ENCODE peak calls at places on chromosomes 11 and 22, in eight cellular contexts. One of them, this sample, is unnamed.

GRCh38 chr22:40410272-40410671 is 39.9 kb downstream of the SGSM3 start:
- DNase-seq in epithelial cell of prostate: no peak
- DNase-seq in iPS DF 19.7: no peak
- DNase-seq in LHCN-M2: no peak
- DNase-seq in CD8-positive, alpha-beta memory T cell: no peak
- DNase-seq in psoas muscle: no peak
- DNase-seq in amniotic epithelial cell: no peak
- DNase-seq in stimulated activated CD8-positive, alpha-beta memory T cell treated with anti-CD3 and anti-CD28 coated beads, Interleukin-2, amount 100 ng/mL, for 48 hours: no peak
- DNase-seq in this sample: no peak

GRCh38 chr22:46068908-46069481 is 81.3 kb upstream of the PPARA start:
- DNase-seq in epithelial cell of prostate: no peak
- DNase-seq in iPS DF 19.7: no peak
- DNase-seq in LHCN-M2: peak
- DNase-seq in CD8-positive, alpha-beta memory T cell: no peak
- DNase-seq in psoas muscle: no peak
- DNase-seq in amniotic epithelial cell: peak
- DNase-seq in stimulated activated CD8-positive, alpha-beta memory T cell treated with anti-CD3 and anti-CD28 coated beads, Interleukin-2, amount 100 ng/mL, for 48 hours: no peak
- DNase-seq in this sample: no peak

GRCh38 chr11:132535830-132536229 is 996.5 kb downstream of the OPCML start:
- DNase-seq in epithelial cell of prostate: no peak
- DNase-seq in iPS DF 19.7: no peak
- DNase-seq in LHCN-M2: no peak
- DNase-seq in CD8-positive, alpha-beta memory T cell: no peak
- DNase-seq in psoas muscle: no peak
- DNase-seq in amniotic epithelial cell: no peak
- DNase-seq in stimulated activated CD8-positive, alpha-beta memory T cell treated with anti-CD3 and anti-CD28 coated beads, Interleukin-2, amount 100 ng/mL, for 48 hours: no peak
- DNase-seq in this sample: no peak

GRCh38 chr22:22520020-22520656 is at the start of gene ZNF280A:
- DNase-seq in epithelial cell of prostate: no peak
- DNase-seq in iPS DF 19.7: peak
- DNase-seq in LHCN-M2: no peak
- DNase-seq in CD8-positive, alpha-beta memory T cell: no peak
- DNase-seq in psoas muscle: no peak
- DNase-seq in amniotic epithelial cell: peak
- DNase-seq in stimulated activated CD8-positive, alpha-beta memory T cell treated with anti-CD3 and anti-CD28 coated beads, Interleukin-2, amount 100 ng/mL, for 48 hours: no peak
- DNase-seq in this sample: no peak

GRCh38 chr11:76025068-76025467 is 181.2 kb downstream of the WNT11 start:
- DNase-seq in epithelial cell of prostate: no peak
- DNase-seq in iPS DF 19.7: no peak
- DNase-seq in LHCN-M2: peak
- DNase-seq in CD8-positive, alpha-beta memory T cell: no peak
- DNase-seq in psoas muscle: no peak
- DNase-seq in amniotic epithelial cell: peak
- DNase-seq in stimulated activated CD8-positive, alpha-beta memory T cell treated with anti-CD3 and anti-CD28 coated beads, Interleukin-2, amount 100 ng/mL, for 48 hours: no peak
- DNase-seq in this sample: no peak

GRCh38 chr11:35146074-35146521 is 7.1 kb downstream of the CD44 start:
- DNase-seq in epithelial cell of prostate: no peak
- DNase-seq in iPS DF 19.7: no peak
- DNase-seq in LHCN-M2: no peak
- DNase-seq in CD8-positive, alpha-beta memory T cell: no peak
- DNase-seq in psoas muscle: no peak
- DNase-seq in amniotic epithelial cell: no peak
- DNase-seq in stimulated activated CD8-positive, alpha-beta memory T cell treated with anti-CD3 and anti-CD28 coated beads, Interleukin-2, amount 100 ng/mL, for 48 hours: no peak
- DNase-seq in this sample: peak

GRCh38 chr11:17828311-17828751 is 93.8 kb downstream of the KCNC1 start:
- DNase-seq in epithelial cell of prostate: no peak
- DNase-seq in iPS DF 19.7: no peak
- DNase-seq in LHCN-M2: no peak
- DNase-seq in CD8-positive, alpha-beta memory T cell: no peak
- DNase-seq in psoas muscle: peak
- DNase-seq in amniotic epithelial cell: peak
- DNase-seq in stimulated activated CD8-positive, alpha-beta memory T cell treated with anti-CD3 and anti-CD28 coated beads, Interleukin-2, amount 100 ng/mL, for 48 hours: no peak
- DNase-seq in this sample: no peak

GRCh38 chr22:47837703-47838102 is 1075.3 kb downstream of the TBC1D22A start:
- DNase-seq in epithelial cell of prostate: no peak
- DNase-seq in iPS DF 19.7: no peak
- DNase-seq in LHCN-M2: peak
- DNase-seq in CD8-positive, alpha-beta memory T cell: no peak
- DNase-seq in psoas muscle: no peak
- DNase-seq in amniotic epithelial cell: no peak
- DNase-seq in stimulated activated CD8-positive, alpha-beta memory T cell treated with anti-CD3 and anti-CD28 coated beads, Interleukin-2, amount 100 ng/mL, for 48 hours: no peak
- DNase-seq in this sample: no peak

GRCh38 chr22:18950141-18950540 is 14.0 kb upstream of the PRODH start:
- DNase-seq in epithelial cell of prostate: no peak
- DNase-seq in iPS DF 19.7: no peak
- DNase-seq in LHCN-M2: no peak
- DNase-seq in CD8-positive, alpha-beta memory T cell: no peak
- DNase-seq in psoas muscle: no peak
- DNase-seq in amniotic epithelial cell: no peak
- DNase-seq in stimulated activated CD8-positive, alpha-beta memory T cell treated with anti-CD3 and anti-CD28 coated beads, Interleukin-2, amount 100 ng/mL, for 48 hours: no peak
- DNase-seq in this sample: no peak

GRCh38 chr22:48931452-48931851 is 896.2 kb downstream of the BRD1 start:
- DNase-seq in epithelial cell of prostate: no peak
- DNase-seq in iPS DF 19.7: no peak
- DNase-seq in LHCN-M2: no peak
- DNase-seq in CD8-positive, alpha-beta memory T cell: no peak
- DNase-seq in psoas muscle: no peak
- DNase-seq in amniotic epithelial cell: no peak
- DNase-seq in stimulated activated CD8-positive, alpha-beta memory T cell treated with anti-CD3 and anti-CD28 coated beads, Interleukin-2, amount 100 ng/mL, for 48 hours: no peak
- DNase-seq in this sample: no peak

GRCh38 chr11:26930518-26931247 is 63.2 kb upstream of the FIBIN start:
- DNase-seq in epithelial cell of prostate: no peak
- DNase-seq in iPS DF 19.7: no peak
- DNase-seq in LHCN-M2: peak
- DNase-seq in CD8-positive, alpha-beta memory T cell: no peak
- DNase-seq in psoas muscle: no peak
- DNase-seq in amniotic epithelial cell: peak
- DNase-seq in stimulated activated CD8-positive, alpha-beta memory T cell treated with anti-CD3 and anti-CD28 coated beads, Interleukin-2, amount 100 ng/mL, for 48 hours: no peak
- DNase-seq in this sample: no peak

GRCh38 chr11:83681944-83682644 is 395.9 kb upstream of the CCDC90B start:
- DNase-seq in epithelial cell of prostate: no peak
- DNase-seq in iPS DF 19.7: no peak
- DNase-seq in LHCN-M2: no peak
- DNase-seq in CD8-positive, alpha-beta memory T cell: no peak
- DNase-seq in psoas muscle: no peak
- DNase-seq in amniotic epithelial cell: no peak
- DNase-seq in stimulated activated CD8-positive, alpha-beta memory T cell treated with anti-CD3 and anti-CD28 coated beads, Interleukin-2, amount 100 ng/mL, for 48 hours: no peak
- DNase-seq in this sample: no peak

GRCh38 chr11:119876841-119877240 is 147.8 kb upstream of the NECTIN1 start:
- DNase-seq in epithelial cell of prostate: no peak
- DNase-seq in iPS DF 19.7: no peak
- DNase-seq in LHCN-M2: no peak
- DNase-seq in CD8-positive, alpha-beta memory T cell: no peak
- DNase-seq in psoas muscle: no peak
- DNase-seq in amniotic epithelial cell: no peak
- DNase-seq in stimulated activated CD8-positive, alpha-beta memory T cell treated with anti-CD3 and anti-CD28 coated beads, Interleukin-2, amount 100 ng/mL, for 48 hours: no peak
- DNase-seq in this sample: no peak

GRCh38 chr22:24444729-24445466 is 17.5 kb downstream of the ADORA2A start:
- DNase-seq in epithelial cell of prostate: no peak
- DNase-seq in iPS DF 19.7: no peak
- DNase-seq in LHCN-M2: no peak
- DNase-seq in CD8-positive, alpha-beta memory T cell: no peak
- DNase-seq in psoas muscle: no peak
- DNase-seq in amniotic epithelial cell: no peak
- DNase-seq in stimulated activated CD8-positive, alpha-beta memory T cell treated with anti-CD3 and anti-CD28 coated beads, Interleukin-2, amount 100 ng/mL, for 48 hours: no peak
- DNase-seq in this sample: no peak